ENCODE peak calls at places on chromosomes 1 and 21, in eight cellular contexts. W is SK-MEL-5, M is AG09319, F is NCI-H2081 treated with DMSO at 0.1 percent for 48 hours, X is A673, S is cardiac fibroblast, Q is OCI-LY7, C is hepatocyte. N is an unnamed sample.

GRCh38 chr1:172674831-172675613 is 16.1 kb downstream of the FASLG start:
- DNase-seq in W (no peak), Q (no peak), X (no peak), F (no peak), M (no peak), C (no peak), S (no peak), N (no peak)

GRCh38 chr1:156708245-156708661 is 2.9 kb upstream of the CRABP2 start:
- DNase-seq in C (no peak), S (no peak), X (no peak), W (no peak), F (no peak), Q (no peak), M (no peak), N (no peak)

GRCh38 chr1:194280463-194280862 is 1094.0 kb upstream of the B3GALT2 start:
- DNase-seq in S (no peak), Q (no peak), C (no peak), X (no peak), M (no peak), W (no peak), F (no peak), N (no peak)

GRCh38 chr1:2554621-2555387 is 1.4 kb upstream of the TNFRSF14 start:
- DNase-seq in F (no peak), S (no peak), M (no peak), Q (peak), W (peak), C (peak), X (peak), N (no peak)

GRCh38 chr1:181112071-181112929 is 23.8 kb downstream of the IER5 start:
- DNase-seq in C (peak), S (peak), X (no peak), Q (no peak), M (peak), F (no peak), W (no peak), N (no peak)

GRCh38 chr1:98458514-98459259 is 202.8 kb upstream of the SNX7 start:
- DNase-seq in C (no peak), W (no peak), M (no peak), S (no peak), X (no peak), Q (no peak), F (no peak), N (no peak)

GRCh38 chr1:35220976-35221375 is 28.0 kb upstream of the SFPQ start:
- DNase-seq in W (peak), F (no peak), S (peak), M (no peak), C (peak), Q (peak), X (peak), N (no peak)

GRCh38 chr1:151056149-151056548 is 3.3 kb downstream of the CDC42SE1 start:
- DNase-seq in S (no peak), X (no peak), W (no peak), F (no peak), M (no peak), Q (no peak), C (no peak), N (no peak)

GRCh38 chr1:51519857-51520699 is 1.0 kb upstream of the EPS15 start:
- DNase-seq in C (peak), X (no peak), Q (no peak), S (peak), M (no peak), W (no peak), F (no peak), N (no peak)

GRCh38 chr1:157279157-157280140 is 141.3 kb upstream of the ETV3 start:
- DNase-seq in Q (no peak), F (no peak), W (no peak), X (no peak), M (no peak), C (no peak), S (no peak), N (no peak)

GRCh38 chr1:56376188-56376984 is 203.0 kb downstream of the PLPP3 start:
- DNase-seq in S (peak), C (no peak), F (peak), M (peak), X (no peak), W (no peak), Q (no peak), N (no peak)

GRCh38 chr21:39048064-39048463 is 135.2 kb downstream of the PSMG1 start:
- DNase-seq in C (peak), S (peak), Q (no peak), M (no peak), F (no peak), X (peak), W (peak), N (no peak)

GRCh38 chr1:61424382-61424781 is 300.6 kb downstream of the TM2D1 start:
- DNase-seq in F (no peak), X (no peak), W (no peak), Q (no peak), M (no peak), C (no peak), S (no peak), N (no peak)

GRCh38 chr1:25616932-25617625 is 488 bp downstream of the MAN1C1 start:
- DNase-seq in W (no peak), X (no peak), C (peak), Q (peak), F (no peak), M (no peak), S (no peak), N (no peak)

GRCh38 chr1:106889054-106889453 is 167.4 kb upstream of the PRMT6 start:
- DNase-seq in Q (no peak), X (no peak), C (no peak), W (no peak), M (no peak), S (no peak), F (no peak), N (no peak)

GRCh38 chr1:197234581-197234980 is 33.5 kb upstream of the CRB1 start:
- DNase-seq in W (peak), Q (no peak), X (no peak), C (no peak), S (no peak), M (no peak), F (no peak), N (no peak)

GRCh38 chr21:44084496-44085241 is 22.5 kb upstream of the PWP2 start:
- DNase-seq in M (no peak), W (no peak), Q (no peak), X (no peak), F (no peak), S (no peak), C (no peak), N (no peak)

GRCh38 chr1:246600579-246600978 is 34.3 kb downstream of the CNST start:
- DNase-seq in W (no peak), F (no peak), Q (no peak), C (no peak), X (no peak), S (no peak), M (no peak), N (no peak)

GRCh38 chr1:119308806-119309205 is 59.8 kb upstream of the HAO2 start:
- DNase-seq in X (no peak), C (no peak), F (no peak), M (no peak), Q (no peak), S (no peak), W (no peak), N (no peak)

GRCh38 chr1:2391034-2391384 is 345 bp downstream of the MORN1 start:
- DNase-seq in W (no peak), C (peak), Q (peak), S (peak), X (peak), M (no peak), F (no peak), N (no peak)

GRCh38 chr1:9603766-9604753 is 15.3 kb downstream of the TMEM201 start:
- DNase-seq in M (no peak), F (no peak), Q (no peak), X (no peak), C (no peak), S (no peak), W (no peak), N (no peak)

GRCh38 chr21:46437096-46437498 is 21.6 kb upstream of the DIP2A start:
- DNase-seq in F (no peak), C (no peak), S (no peak), M (no peak), Q (no peak), W (no peak), X (no peak), N (no peak)

GRCh38 chr21:36566606-36567005 is 86.7 kb upstream of the CLDN14 start:
- DNase-seq in M (no peak), S (no peak), W (no peak), F (no peak), C (no peak), Q (no peak), X (no peak), N (no peak)

N was measured in T-helper 17 cell.